ENCODE peak calls at places on chromosomes 6 and 20, in ten cellular contexts. A is GM23248; P is ovary; F is CD8-positive, alpha-beta T cell; C is CD4-positive, CD25-positive, alpha-beta regulatory T cell; G is hepatocyte; U is body of pancreas; J is iPS DF 6.9; K is uterus; H is suprapubic skin. S is an unnamed sample.

GRCh38 chr6:39280247-39280731 is 33.9 kb downstream of the KCNK17 start:
- DNase-seq in H (no peak), F (no peak), K (no peak), G (peak; percentile 68), J (no peak), U (peak; percentile 63), P (no peak), C (no peak), A (peak; percentile 64), S (no peak)

GRCh38 chr6:37365791-37366190 is 12.0 kb downstream of the RNF8 start:
- DNase-seq in A (peak; percentile 34), U (no peak), H (no peak), K (no peak), J (no peak), F (no peak), P (no peak), C (no peak), G (no peak), S (no peak)

GRCh38 chr6:135106611-135107010 is 52.0 kb upstream of the HBS1L start:
- DNase-seq in J (no peak), A (no peak), K (no peak), U (no peak), P (no peak), C (no peak), G (no peak), H (no peak), F (no peak), S (no peak)

GRCh38 chr6:26198626-26199056 is 111.4 kb downstream of the HFE start:
- DNase-seq in U (no peak), H (no peak), J (no peak), P (no peak), K (no peak), G (no peak), A (peak; percentile 58), C (no peak), F (no peak), S (no peak)

GRCh38 chr6:71544028-71544427 is 255.4 kb downstream of the OGFRL1 start:
- DNase-seq in C (no peak), G (no peak), F (no peak), A (peak; percentile 47), P (no peak), H (no peak), K (no peak), J (no peak), U (no peak), S (no peak)

GRCh38 chr6:92617726-92618125 is 801.6 kb downstream of the EPHA7 start:
- DNase-seq in A (no peak), H (no peak), U (no peak), P (no peak), J (no peak), F (no peak), K (no peak), C (no peak), G (no peak), S (no peak)

GRCh38 chr20:60583741-60584140 is 625.5 kb downstream of the CDH26 start:
- DNase-seq in J (no peak), C (no peak), K (no peak), A (peak; percentile 70), F (no peak), G (no peak), U (no peak), H (no peak), P (no peak), S (no peak)

GRCh38 chr6:70072540-70073179 is 206.3 kb downstream of the COL19A1 start:
- DNase-seq in P (no peak), U (no peak), K (no peak), A (no peak), F (no peak), J (no peak), C (no peak), H (no peak), G (no peak), S (no peak)

GRCh38 chr6:111731404-111732195 is 125.9 kb upstream of the TRAF3IP2 start:
- DNase-seq in F (no peak), H (no peak), P (no peak), C (no peak), G (no peak), K (no peak), U (no peak), J (no peak), A (no peak), S (no peak)

DNA sequence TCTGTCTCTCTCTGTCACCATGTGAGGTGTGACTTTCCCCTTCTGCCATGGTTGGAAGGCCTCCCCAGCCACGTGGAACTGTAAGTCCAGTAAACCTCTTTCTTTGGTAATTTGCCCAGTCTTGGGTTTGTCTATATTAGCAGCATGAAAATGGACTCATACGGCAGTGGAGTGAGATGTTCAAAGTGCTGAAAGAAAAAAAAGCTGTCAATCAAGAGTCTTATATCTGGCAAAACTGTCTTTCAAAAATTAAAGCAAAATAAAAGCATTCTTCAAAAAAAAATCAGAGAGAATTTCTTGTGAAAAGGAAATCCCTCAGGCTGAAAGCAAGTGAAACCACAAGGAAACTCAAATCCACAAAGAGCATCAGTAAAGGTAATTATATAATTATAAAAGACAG is 15.4 kb upstream of the KIF25 start:
- DNase-seq in J (no peak), A (no peak), G (no peak), U (no peak), P (no peak), C (no peak), H (no peak), K (no peak), F (no peak), S (no peak)
- H3K4me1 ChIP-seq in J (no peaks in the 10 kb centered on the region), A (no peaks in the 10 kb centered on the region), G (no peaks in the 10 kb centered on the region), U (no peaks in the 10 kb centered on the region), P (no peaks in the 10 kb centered on the region), C (no peaks in the 10 kb centered on the region), H (no peaks in the 10 kb centered on the region), K (no peaks in the 10 kb centered on the region), F (no peaks in the 10 kb centered on the region), S (no peaks in the 10 kb centered on the region)

DNA sequence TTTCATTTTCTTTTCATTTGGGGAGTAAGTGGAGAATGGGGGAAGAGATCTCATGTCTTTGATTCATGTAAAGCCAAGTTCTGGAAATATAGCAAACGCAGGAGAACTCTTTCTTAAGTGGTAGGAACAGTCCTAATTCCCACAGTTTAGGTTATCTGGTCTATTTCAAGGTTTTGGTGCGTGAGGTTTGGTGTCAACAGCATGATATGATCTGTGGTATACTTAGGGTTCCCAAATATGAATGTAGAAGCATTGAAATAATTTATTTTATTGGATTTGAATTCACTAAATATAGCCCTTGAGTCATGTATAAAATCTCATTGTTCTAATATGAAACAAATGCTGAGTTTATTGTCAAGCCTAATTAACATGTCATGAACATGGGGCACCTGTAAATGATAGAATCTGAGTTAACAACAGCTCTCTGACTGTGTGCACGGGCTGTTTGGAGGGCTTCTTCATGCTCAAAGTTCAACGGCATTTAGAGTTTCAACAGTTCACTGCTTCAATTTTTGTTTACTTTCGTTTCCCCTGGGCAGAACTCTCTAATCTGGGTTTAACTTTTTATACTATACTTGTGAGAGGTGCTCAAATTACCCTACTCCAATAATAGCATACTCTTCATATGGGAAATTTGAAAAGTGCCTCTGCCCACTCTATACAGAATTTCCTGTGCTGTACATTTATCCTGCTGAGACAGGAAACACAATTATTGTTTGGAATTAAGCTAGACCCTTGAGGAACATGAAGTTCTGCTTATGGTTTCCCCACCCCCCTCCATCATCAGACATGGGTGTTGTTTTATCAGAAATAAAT is 236.3 kb upstream of the ZNF217 start:
- DNase-seq in H (no peak), K (no peak), G (peak; percentile 51), U (peak; percentile 7), A (peak; percentile 65), F (no peak), C (no peak), P (no peak), J (no peak), S (no peak)
- H3K4me3 ChIP-seq in H (peak overlapping the region; percentile 39), K (no peak overlapping the region), G (no peak overlapping the region), U (no peak overlapping the region), A (peak overlapping the region; percentile 72), F (peak overlapping the region; percentile 33), C (peak overlapping the region; percentile 74), P (peak overlapping the region; percentile 17), J (no peak overlapping the region), S (no peak overlapping the region)

DNA sequence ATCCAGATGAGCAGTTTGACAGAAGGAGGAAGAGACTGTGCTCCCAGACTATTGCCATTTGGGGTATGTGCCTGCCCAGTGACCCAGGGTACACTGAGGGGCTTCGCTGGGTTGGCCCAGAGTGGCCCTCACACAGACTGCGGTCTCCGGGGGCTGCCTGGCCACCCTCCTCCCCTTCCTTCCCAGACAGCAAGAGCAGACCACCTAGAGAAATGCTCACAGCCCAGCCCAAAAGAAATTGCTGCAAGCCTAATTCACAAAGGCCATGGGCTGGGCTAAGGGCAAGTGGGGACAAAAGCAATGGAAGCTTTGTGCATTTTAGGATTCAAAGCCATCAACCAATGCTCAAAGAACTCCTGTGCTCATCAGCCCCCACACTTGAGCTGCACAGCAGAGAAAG is 277.6 kb downstream of the CDC5L start:
- DNase-seq in C (no peak), F (no peak), U (no peak), J (no peak), P (no peak), H (peak; percentile 38), K (no peak), G (no peak), A (no peak), S (no peak)
- H3K4me1 ChIP-seq in C (no peaks in the 10 kb centered on the region), F (no peaks in the 10 kb centered on the region), U (no peaks in the 10 kb centered on the region), J (peaks cover 23% of the 10 kb centered on the region), P (peaks cover 5% of the 10 kb centered on the region), H (peaks cover 8% of the 10 kb centered on the region), K (peaks cover 5% of the 10 kb centered on the region), G (peaks cover 21% of the 10 kb centered on the region), A (peaks cover 72% of the 10 kb centered on the region), S (no peaks in the 10 kb centered on the region)

GRCh38 chr6:80674669-80675068 is 568.2 kb downstream of the BCKDHB start:
- DNase-seq in A (no peak), C (no peak), H (no peak), J (no peak), P (no peak), G (peak; percentile 6), F (no peak), K (no peak), U (no peak), S (no peak)
- H3K4me3 ChIP-seq in A (no peak overlapping the region), C (no peak overlapping the region), H (no peak overlapping the region), J (no peak overlapping the region), P (no peak overlapping the region), G (no peak overlapping the region), F (no peak overlapping the region), K (no peak overlapping the region), U (no peak overlapping the region), S (no peak overlapping the region)

GRCh38 chr6:32843321-32843978 is 397 bp downstream of the PSMB8 start:
- DNase-seq in H (no peak), K (no peak), G (no peak), C (no peak), J (no peak), F (no peak), U (no peak), P (no peak), A (peak; percentile 36), S (no peak)
- H3K4me1 ChIP-seq in H (peaks cover 33% of the 10 kb centered on the region), K (no peaks in the 10 kb centered on the region), G (no peaks in the 10 kb centered on the region), C (peaks cover 88% of the 10 kb centered on the region), J (no peaks in the 10 kb centered on the region), F (peaks cover 76% of the 10 kb centered on the region), U (peaks cover 17% of the 10 kb centered on the region), P (peaks cover 5% of the 10 kb centered on the region), A (no peaks in the 10 kb centered on the region), S (no peaks in the 10 kb centered on the region)